ENCODE peak calls at places on chromosomes 12 and 14, in five cellular contexts. T, I, Z, D and J are unnamed samples.

GRCh38 chr12:89153341-89153740 is 199.0 kb downstream of the DUSP6 start:
- DNase-seq in Z (no peak), T (no peak), D (no peak), I (no peak), J (no peak)

GRCh38 chr14:85187521-85187920 is 342.4 kb upstream of the FLRT2 start:
- DNase-seq in Z (no peak), D (no peak), I (no peak), T (no peak), J (no peak)

GRCh38 chr14:30267141-30267540 is 291.8 kb upstream of the G2E3 start:
- DNase-seq in I (no peak), D (no peak), T (no peak), Z (no peak), J (no peak)

GRCh38 chr14:97976861-97977260 is 1179.7 kb downstream of the VRK1 start:
- DNase-seq in T (no peak), D (no peak), Z (no peak), I (no peak), J (no peak)

GRCh38 chr12:89299951-89300350 is 52.4 kb downstream of the DUSP6 start:
- DNase-seq in D (no peak), Z (no peak), T (no peak), I (no peak), J (no peak)

GRCh38 chr14:50935126-50936090 is 8.9 kb downstream of the PYGL start:
- DNase-seq in I (no peak), T (no peak), D (no peak), Z (no peak), J (peak; percentile 73)

GRCh38 chr12:65156366-65156831 is 13.0 kb upstream of the LEMD3 start:
- DNase-seq in I (no peak), T (no peak), Z (peak; percentile 6), D (no peak), J (no peak)

GRCh38 chr12:127893875-127894635 is 372.9 kb upstream of the TMEM132C start:
- DNase-seq in D (no peak), T (peak; percentile 54), I (no peak), Z (no peak), J (no peak)

GRCh38 chr12:52248541-52249035 is 15.5 kb downstream of the KRT7 start:
- DNase-seq in T (no peak), I (no peak), Z (no peak), D (no peak), J (no peak)

GRCh38 chr12:81963651-81964050 is 204.5 kb upstream of the PPFIA2 start:
- DNase-seq in T (no peak), D (no peak), Z (no peak), I (no peak), J (no peak)

GRCh38 chr12:26264215-26264838 is 69.0 kb downstream of the SSPN start:
- DNase-seq in D (no peak), Z (no peak), T (no peak), I (no peak), J (no peak)

GRCh38 chr12:89707623-89707991 is 1.0 kb downstream of the ATP2B1 start:
- DNase-seq in Z (no peak), T (peak; percentile 68), D (no peak), I (no peak), J (peak; percentile 49)

GRCh38 chr14:72717220-72717619 is 176.7 kb downstream of the DPF3 start:
- DNase-seq in Z (no peak), I (no peak), D (no peak), T (no peak), J (no peak)

GRCh38 chr14:50762001-50762930 is 68.7 kb downstream of the NIN start:
- DNase-seq in I (no peak), Z (no peak), D (no peak), T (no peak), J (no peak)

GRCh38 chr14:55301722-55302121 is 30.5 kb downstream of the FBXO34 start:
- DNase-seq in D (no peak), T (no peak), I (no peak), Z (no peak), J (no peak)

GRCh38 chr14:61631044-61631692 is 64.1 kb upstream of the HIF1A start:
- DNase-seq in T (no peak), D (no peak), Z (no peak), I (no peak), J (no peak)

GRCh38 chr12:7966558-7966957 is 30.6 kb upstream of the SLC2A3 start:
- DNase-seq in D (no peak), T (no peak), I (no peak), Z (no peak), J (peak; percentile 24)

GRCh38 chr12:95385246-95385645 is 88.7 kb upstream of the METAP2 start:
- DNase-seq in D (no peak), I (peak; percentile 47), T (peak; percentile 12), Z (no peak), J (no peak)

GRCh38 chr12:5383961-5384360 is 47.9 kb upstream of the NTF3 start:
- DNase-seq in Z (no peak), D (no peak), I (no peak), T (no peak), J (no peak)

GRCh38 chr12:843609-844008 is 91.2 kb downstream of the WNK1 start:
- DNase-seq in I (no peak), T (no peak), D (no peak), Z (no peak), J (no peak)

GRCh38 chr12:69130064-69130463 is 109.3 kb upstream of the CPSF6 start:
- DNase-seq in T (no peak), D (no peak), I (no peak), Z (no peak), J (no peak)

GRCh38 chr14:29637406-29637805 is 290.2 kb downstream of the PRKD1 start:
- DNase-seq in Z (no peak), D (no peak), T (no peak), I (peak; percentile 65), J (peak; percentile 88)

GRCh38 chr12:54666008-54666407 is 17.8 kb upstream of the DCD start:
- DNase-seq in T (no peak), D (no peak), I (no peak), Z (no peak), J (no peak)

GRCh38 chr12:111544032-111544431 is 55.1 kb downstream of the ATXN2 start:
- DNase-seq in T (no peak), Z (no peak), I (no peak), D (no peak), J (no peak)

GRCh38 chr12:117491711-117492110 is 130.3 kb upstream of the NOS1 start:
- DNase-seq in Z (no peak), D (no peak), I (no peak), T (no peak), J (no peak)

GRCh38 chr12:92608418-92609091 is 94.2 kb upstream of the PLEKHG7 start:
- DNase-seq in Z (no peak), D (no peak), T (peak; percentile 64), I (no peak), J (no peak)

GRCh38 chr12:56150563-56150962 is 1.8 kb upstream of the MYL6B start:
- DNase-seq in T (no peak), I (no peak), D (no peak), Z (no peak), J (no peak)

GRCh38 chr12:114018669-114019068 is 52.5 kb upstream of the RBM19 start:
- DNase-seq in I (no peak), D (no peak), T (no peak), Z (no peak), J (no peak)

GRCh38 chr14:54579606-54580005 is 12.7 kb downstream of the SAMD4A start:
- DNase-seq in I (no peak), T (no peak), D (no peak), Z (no peak), J (no peak)

GRCh38 chr12:113208041-113208934 is 13.0 kb upstream of the TPCN1 start:
- DNase-seq in Z (peak; percentile 70), D (peak; percentile 31), I (no peak), T (peak; percentile 30), J (no peak)

GRCh38 chr14:102362084-102362483 is 606 bp downstream of the CINP start:
- DNase-seq in T (no peak), D (peak; percentile 18), I (no peak), Z (no peak), J (no peak)

GRCh38 chr14:96001866-96002510 is 37.2 kb upstream of the C14orf132 start:
- DNase-seq in D (no peak), T (peak; percentile 25), Z (no peak), I (no peak), J (no peak)

GRCh38 chr14:58082491-58083098 is 69.4 kb downstream of the ARMH4 start:
- DNase-seq in I (no peak), D (no peak), T (no peak), Z (no peak), J (no peak)

GRCh38 chr12:47534695-47535094 is 171.1 kb downstream of the RPAP3 start:
- DNase-seq in I (no peak), Z (no peak), D (no peak), T (no peak), J (no peak)

GRCh38 chr12:122064780-122065588 is 13.6 kb upstream of the MLXIP start:
- DNase-seq in Z (no peak), D (no peak), T (no peak), I (peak; percentile 80), J (no peak)

GRCh38 chr14:24177928-24178327 is 6.0 kb downstream of the REC8 start:
- DNase-seq in D (no peak), Z (no peak), I (no peak), T (no peak), J (no peak)

GRCh38 chr12:132133952-132134652 is 10.0 kb downstream of the DDX51 start:
- DNase-seq in Z (no peak), I (no peak), T (peak; percentile 45), D (no peak), J (peak; percentile 49)

GRCh38 chr14:69580009-69580577 is 5.4 kb upstream of the CCDC177 start:
- DNase-seq in I (no peak), T (peak; percentile 88), Z (no peak), D (no peak), J (peak; percentile 80)

GRCh38 chr14:65229431-65230286 is 127.3 kb upstream of the MAX start:
- DNase-seq in D (peak; percentile 17), Z (no peak), I (peak; percentile 30), T (peak; percentile 71), J (no peak)